ENCODE peak calls at places on chromosomes 11 and 22, in four cellular contexts. O is neural progenitor cell, Y is mucosa of descending colon, X is GM13976. Q is an unnamed sample.

GRCh38 chr22:50508897-50509296 is 873 bp downstream of the NCAPH2 start:
- DNase-seq in O (no peak), Y (no peak), X (no peak), Q (no peak)

GRCh38 chr22:44727148-44727547 is 25.1 kb downstream of the PRR5 start:
- DNase-seq in O (no peak), Y (no peak), X (no peak), Q (no peak)

GRCh38 chr22:23079814-23080521 is 9.6 kb downstream of the GNAZ start:
- DNase-seq in O (no peak), Y (no peak), X (no peak), Q (no peak)

GRCh38 chr11:75474878-75475766 is 42.1 kb upstream of the KLHL35 start:
- DNase-seq in O (peak; percentile 81), Y (peak; percentile 71), X (peak; percentile 67), Q (peak; percentile 92)

GRCh38 chr22:41181349-41182241 is 23.5 kb upstream of the L3MBTL2 start:
- DNase-seq in O (no peak), Y (no peak), X (no peak), Q (no peak)

GRCh38 chr11:110196241-110196754 is 100.1 kb downstream of the RDX start:
- DNase-seq in O (no peak), Y (no peak), X (no peak), Q (no peak)

GRCh38 chr11:68471360-68472340 is 11.1 kb downstream of the PPP6R3 start:
- DNase-seq in O (no peak), Y (no peak), X (peak; percentile 57), Q (peak; percentile 78)

GRCh38 chr22:24086310-24086709 is 75.2 kb downstream of the CABIN1 start:
- DNase-seq in O (no peak), Y (no peak), X (no peak), Q (no peak)

GRCh38 chr11:76588455-76589325 is 81.9 kb downstream of the LRRC32 start:
- DNase-seq in O (no peak), Y (peak; percentile 62), X (peak; percentile 25), Q (peak; percentile 90)

GRCh38 chr11:1827095-1827797 is 7.5 kb upstream of the SYT8 start:
- DNase-seq in O (no peak), Y (peak; percentile 72), X (peak; percentile 35), Q (no peak)

GRCh38 chr22:49582671-49583070 is 245.0 kb downstream of the BRD1 start:
- DNase-seq in O (no peak), Y (no peak), X (no peak), Q (no peak)

GRCh38 chr11:77175869-77176539 is 48.0 kb downstream of the MYO7A start:
- DNase-seq in O (peak; percentile 53), Y (no peak), X (no peak), Q (no peak)

GRCh38 chr11:69642549-69642912 is 1.6 kb downstream of the CCND1 start:
- DNase-seq in O (peak; percentile 60), Y (peak; percentile 70), X (no peak), Q (peak; percentile 48)

GRCh38 chr22:19874307-19875060 is 19.8 kb upstream of the GNB1L start:
- DNase-seq in O (peak; percentile 88), Y (no peak), X (no peak), Q (peak; percentile 67)

GRCh38 chr11:17765381-17766359 is 31.1 kb downstream of the KCNC1 start:
- DNase-seq in O (peak; percentile 89), Y (no peak), X (no peak), Q (peak; percentile 7)

GRCh38 chr22:44758354-44758969 is 6.1 kb downstream of the ARHGAP8 start:
- DNase-seq in O (no peak), Y (no peak), X (no peak), Q (no peak)

GRCh38 chr11:120229451-120230424 is 10.2 kb upstream of the POU2F3 start:
- DNase-seq in O (peak; percentile 68), Y (peak; percentile 55), X (peak; percentile 58), Q (peak; percentile 50)

GRCh38 chr11:108965602-108966001 is 300.7 kb downstream of the DDX10 start:
- DNase-seq in O (no peak), Y (no peak), X (no peak), Q (no peak)

GRCh38 chr11:95301497-95301896 is 70.5 kb upstream of the SESN3 start:
- DNase-seq in O (no peak), Y (no peak), X (no peak), Q (no peak)

GRCh38 chr11:68383976-68384501 is 71.6 kb downstream of the LRP5 start:
- DNase-seq in O (peak; percentile 72), Y (peak; percentile 88), X (peak; percentile 84), Q (peak; percentile 79)

GRCh38 chr11:83477772-83478171 is 191.6 kb upstream of the CCDC90B start:
- DNase-seq in O (no peak), Y (no peak), X (no peak), Q (no peak)

GRCh38 chr11:59551651-59552521 is 40.5 kb downstream of the OR4D9 start:
- DNase-seq in O (peak; percentile 74), Y (no peak), X (no peak), Q (peak; percentile 51)

GRCh38 chr11:64372802-64373597 is 14.0 kb downstream of the RPS6KA4 start:
- DNase-seq in O (no peak), Y (peak; percentile 28), X (no peak), Q (no peak)

GRCh38 chr11:11250470-11250869 is 102.6 kb downstream of the CSNK2A3 start:
- DNase-seq in O (no peak), Y (no peak), X (no peak), Q (no peak)

GRCh38 chr11:107916671-107917241 is 11.5 kb upstream of the RAB39A start:
- DNase-seq in O (peak; percentile 75), Y (peak; percentile 52), X (peak; percentile 49), Q (peak; percentile 57)

GRCh38 chr22:22799561-22799960 is 88.1 kb upstream of the IGLL5 start:
- DNase-seq in O (no peak), Y (no peak), X (no peak), Q (no peak)

GRCh38 chr11:9120659-9121350 is 29.4 kb upstream of the SCUBE2 start:
- DNase-seq in O (peak; percentile 77), Y (no peak), X (no peak), Q (no peak)
- TF ChIP-seq CTCF in O (peak; percentile 77), Y (no peak), X (no peak), Q (no peak)

GRCh38 chr11:29448246-29448877 is 568.5 kb downstream of the KCNA4 start:
- DNase-seq in O (peak; percentile 52), Y (no peak), X (peak; percentile 30), Q (no peak)
- TF ChIP-seq CTCF in O (peak; percentile 68), Y (no peak), X (no peak), Q (no peak)

GRCh38 chr11:27390318-27390958 is 27.4 kb upstream of the CCDC34 start:
- DNase-seq in O (no peak), Y (no peak), X (no peak), Q (no peak)
- TF ChIP-seq CTCF in O (peak; percentile 40), Y (no peak), X (no peak), Q (no peak)

DNA sequence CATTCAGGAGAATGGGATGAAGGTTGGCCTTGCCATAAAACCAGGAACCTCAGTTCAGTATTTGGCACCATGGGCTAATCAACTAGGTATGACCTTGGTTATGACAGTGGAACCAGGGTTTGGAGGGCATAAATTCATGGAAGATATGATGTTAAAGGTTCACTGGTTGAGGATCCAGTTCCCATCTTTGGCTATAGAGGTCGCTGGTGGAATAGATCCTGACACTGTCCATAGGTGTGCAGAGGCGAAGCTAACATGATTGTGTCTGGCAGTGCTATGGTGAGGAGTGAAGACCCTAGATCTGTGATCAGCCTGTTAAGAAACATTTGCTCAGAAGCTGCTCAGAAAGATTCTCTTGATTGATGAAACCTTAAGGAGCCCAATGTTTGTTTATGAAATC is 5.7 kb downstream of the NF2 start:
- DNase-seq in O (peak; percentile 52), Y (no peak), X (no peak), Q (no peak)
- TF ChIP-seq CTCF in O (peak; percentile 61), Y (no peak), X (no peak), Q (no peak)

GRCh38 chr11:114785820-114786219 is 107.5 kb downstream of the NXPE2 start:
- DNase-seq in O (no peak), Y (no peak), X (no peak), Q (no peak)

GRCh38 chr11:114794048-114794684 is 115.8 kb downstream of the NXPE2 start:
- DNase-seq in O (no peak), Y (no peak), X (no peak), Q (no peak)

GRCh38 chr11:114787126-114787525 is 108.8 kb downstream of the NXPE2 start:
- DNase-seq in O (no peak), Y (no peak), X (no peak), Q (no peak)

DNA sequence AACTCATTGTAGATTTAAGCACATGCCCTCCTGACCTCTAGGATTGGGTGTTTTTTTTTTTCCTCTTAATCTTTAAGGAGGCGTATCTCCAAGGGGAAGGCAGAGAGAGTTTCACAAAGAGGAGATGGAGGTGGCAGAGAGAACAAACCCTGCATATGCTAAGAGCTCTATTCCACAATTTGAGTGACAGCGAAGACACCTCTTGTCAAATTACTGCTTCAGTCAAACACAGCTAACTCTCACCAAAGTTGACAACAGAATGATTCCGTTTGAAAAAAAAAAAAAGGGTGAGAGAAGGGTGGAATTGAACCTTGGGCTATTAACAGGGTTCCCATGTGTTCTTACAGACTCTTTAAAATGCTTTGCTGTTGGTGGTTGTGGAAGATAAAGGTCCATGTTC is 112.6 kb downstream of the NXPE2 start:
- DNase-seq in O (no peak), Y (no peak), X (no peak), Q (no peak)
- TF ChIP-seq CTCF in O (no peak), Y (no peak), X (no peak), Q (no peak)

GRCh38 chr22:39314251-39314971 is 5.0 kb downstream of the RPL3 start:
- DNase-seq in O (no peak), Y (no peak), X (no peak), Q (peak; percentile 36)
- TF ChIP-seq CTCF in O (peak; percentile 13), Y (no peak), X (no peak), Q (no peak)

GRCh38 chr22:46827072-46827780 is 64.8 kb downstream of the TBC1D22A start:
- DNase-seq in O (peak; percentile 68), Y (no peak), X (no peak), Q (peak; percentile 19)
- TF ChIP-seq CTCF in O (peak; percentile 64), Y (no peak), X (no peak), Q (no peak)